ENCODE peak calls at places on chromosomes 12 and 14, in six cellular contexts. V is mammary epithelial cell, B is colonic mucosa, X is GM12878, M is mesenchymal stem cell, R is mesendoderm. T is an unnamed sample.

GRCh38 chr12:113674996-113675395 is 203.3 kb upstream of the LHX5 start:
- DNase-seq in V (no peak), B (no peak), X (no peak), M (no peak), R (no peak), T (no peak)

GRCh38 chr12:132575661-132576060 is 34.7 kb downstream of the LRCOL1 start:
- DNase-seq in V (no peak), B (no peak), X (no peak), M (no peak), R (no peak), T (no peak)

GRCh38 chr14:97282210-97282609 is 485.0 kb downstream of the VRK1 start:
- DNase-seq in V (no peak), B (no peak), X (no peak), M (no peak), R (no peak), T (no peak)

GRCh38 chr12:73973486-73973885 is 564.1 kb upstream of the ATXN7L3B start:
- DNase-seq in V (no peak), B (no peak), X (no peak), M (no peak), R (no peak), T (no peak)

GRCh38 chr12:4112290-4112689 is 161.3 kb upstream of the CCND2 start:
- DNase-seq in V (no peak), B (no peak), X (peak; percentile 53), M (no peak), R (no peak), T (no peak)

GRCh38 chr12:56160160-56160763 is 2.1 kb downstream of the MYL6 start:
- DNase-seq in V (peak; percentile 54), B (no peak), X (no peak), M (peak; percentile 43), R (peak; percentile 21), T (peak; percentile 64)

GRCh38 chr12:96046543-96047137 is 11.3 kb upstream of the LTA4H start:
- DNase-seq in V (no peak), B (no peak), X (no peak), M (peak; percentile 26), R (no peak), T (no peak)

GRCh38 chr14:22151091-22151490 is 437.9 kb downstream of the DAD1 start:
- DNase-seq in V (no peak), B (no peak), X (no peak), M (no peak), R (no peak), T (no peak)

GRCh38 chr12:28961948-28962384 is 187.1 kb upstream of the FAR2 start:
- DNase-seq in V (peak; percentile 46), B (no peak), X (no peak), M (no peak), R (no peak), T (no peak)

DNA sequence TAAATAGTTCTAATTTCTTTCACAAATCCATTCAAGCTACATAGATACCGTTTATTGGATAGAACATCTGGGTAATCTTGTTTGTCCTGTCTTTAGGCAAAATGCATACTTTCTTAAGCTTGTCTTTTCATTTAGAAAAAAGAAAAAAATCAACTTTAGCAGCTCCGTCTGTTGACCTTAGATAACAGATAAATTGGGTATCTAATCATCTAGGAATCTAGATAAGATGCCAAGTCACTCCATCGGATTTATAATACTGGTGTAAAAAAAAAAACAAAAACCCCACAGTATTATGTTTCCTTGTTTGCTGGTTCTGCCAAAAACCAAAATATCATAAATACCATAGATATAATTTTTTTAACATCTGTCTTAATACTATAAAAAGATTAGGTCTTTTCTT is 82.8 kb downstream of the ANO6 start:
- DNase-seq in V (no peak), B (no peak), X (no peak), M (no peak), R (peak; percentile 54), T (no peak)
- H3K9ac ChIP-seq in V (no peak overlapping the region), B (no peak overlapping the region), X (no peak overlapping the region), M (peak overlapping the region; percentile 22), R (no peak overlapping the region), T (no peak overlapping the region)

GRCh38 chr14:105282098-105282725 is 18.6 kb downstream of the BRF1 start:
- DNase-seq in V (no peak), B (no peak), X (no peak), M (no peak), R (no peak), T (peak; percentile 68)
- H3K9ac ChIP-seq in V (no peak overlapping the region), B (no peak overlapping the region), X (no peak overlapping the region), M (no peak overlapping the region), R (no peak overlapping the region), T (no peak overlapping the region)

GRCh38 chr12:62371661-62372060 is 95.0 kb upstream of the MON2 start:
- DNase-seq in V (no peak), B (no peak), X (no peak), M (no peak), R (no peak), T (no peak)
- H3K9ac ChIP-seq in V (no peak overlapping the region), B (no peak overlapping the region), X (no peak overlapping the region), M (no peak overlapping the region), R (no peak overlapping the region), T (no peak overlapping the region)

DNA sequence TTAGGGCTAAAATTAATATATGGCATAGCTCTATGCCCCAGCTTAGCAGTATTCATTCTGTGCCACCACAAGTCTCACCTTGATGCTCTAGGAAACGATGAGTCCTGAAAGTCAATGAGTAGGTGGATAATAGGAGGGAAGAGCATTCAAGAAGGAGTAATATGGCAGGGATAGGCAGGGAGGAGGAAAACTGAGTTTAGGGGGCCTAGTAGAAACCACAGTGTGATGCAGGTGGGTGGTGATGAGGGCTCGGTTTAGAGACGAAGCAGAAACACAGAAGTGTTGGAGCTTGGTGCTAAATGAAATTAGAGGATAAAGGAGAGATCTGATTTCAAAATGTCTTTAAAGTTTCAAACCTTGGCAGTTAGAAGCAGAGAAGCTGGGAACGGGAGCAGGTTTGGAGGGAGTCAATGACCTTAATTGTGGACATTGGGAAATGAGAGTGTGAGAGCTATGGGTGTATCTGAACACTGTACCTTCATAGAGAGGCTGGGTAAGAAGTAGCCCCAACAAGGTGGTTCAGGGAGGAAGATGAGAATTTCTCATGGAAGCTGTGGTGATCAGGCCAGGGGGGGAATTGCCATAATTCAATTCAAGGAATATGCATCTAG is 144.7 kb upstream of the CPSF6 start:
- DNase-seq in V (no peak), B (no peak), X (no peak), M (no peak), R (no peak), T (no peak)
- H3K9ac ChIP-seq in V (no peak overlapping the region), B (no peak overlapping the region), X (no peak overlapping the region), M (no peak overlapping the region), R (no peak overlapping the region), T (no peak overlapping the region)

GRCh38 chr12:126432780-126433179 is 1367.5 kb downstream of the AACS start:
- DNase-seq in V (no peak), B (no peak), X (no peak), M (no peak), R (no peak), T (no peak)
- H3K9ac ChIP-seq in V (no peak overlapping the region), B (no peak overlapping the region), X (no peak overlapping the region), M (no peak overlapping the region), R (no peak overlapping the region), T (no peak overlapping the region)

DNA sequence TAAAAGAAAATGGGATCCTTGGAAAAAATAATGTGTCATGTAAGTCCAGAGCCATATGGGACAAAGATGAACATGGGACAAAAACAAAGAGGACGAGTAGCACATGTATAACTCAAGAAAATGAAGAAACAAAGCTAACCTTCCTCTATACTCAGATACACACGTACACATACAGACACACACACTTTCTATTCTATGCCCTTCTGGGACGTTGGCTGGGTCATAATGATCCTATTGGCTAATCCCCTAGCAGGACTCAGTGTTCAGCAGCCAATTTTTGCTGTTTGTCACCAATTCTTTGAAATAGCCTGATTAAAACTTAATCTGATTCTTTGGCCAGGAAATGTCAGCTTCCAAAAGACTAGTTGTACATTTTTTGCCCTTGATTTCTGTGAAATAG is 189.4 kb upstream of the FOXG1 start:
- DNase-seq in V (no peak), B (no peak), X (no peak), M (no peak), R (no peak), T (no peak)
- H3K9ac ChIP-seq in V (peak overlapping the region; percentile 2), B (no peak overlapping the region), X (no peak overlapping the region), M (no peak overlapping the region), R (no peak overlapping the region), T (no peak overlapping the region)

DNA sequence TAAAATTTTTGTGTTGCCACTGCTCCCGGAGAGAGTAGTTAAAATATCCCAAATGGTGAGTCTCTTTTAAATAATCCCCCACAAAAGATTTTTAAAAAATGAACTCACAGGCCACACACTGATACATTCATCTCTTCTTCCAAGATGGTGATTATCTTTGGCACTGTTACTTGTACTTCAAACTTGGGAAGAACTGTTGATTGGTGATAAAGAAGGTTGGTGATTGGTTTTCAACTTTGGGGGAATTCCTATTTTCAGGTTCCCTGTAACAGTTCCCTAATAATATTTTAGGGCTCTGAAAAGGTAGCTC is 6.6 kb downstream of the A2M start:
- DNase-seq in V (no peak), B (no peak), X (no peak), M (no peak), R (no peak), T (no peak)
- H3K9ac ChIP-seq in V (no peak overlapping the region), B (no peak overlapping the region), X (no peak overlapping the region), M (no peak overlapping the region), R (no peak overlapping the region), T (no peak overlapping the region)

GRCh38 chr14:90429236-90429635 is 32.4 kb downstream of the CALM1 start:
- DNase-seq in V (no peak), B (no peak), X (no peak), M (no peak), R (no peak), T (no peak)

GRCh38 chr14:90428676-90429075 is 31.8 kb downstream of the CALM1 start:
- DNase-seq in V (no peak), B (no peak), X (no peak), M (no peak), R (no peak), T (no peak)

GRCh38 chr14:90426663-90427062 is 29.8 kb downstream of the CALM1 start:
- DNase-seq in V (no peak), B (peak; percentile 32), X (no peak), M (peak; percentile 15), R (no peak), T (no peak)

GRCh38 chr14:90429764-90430163 is 32.9 kb downstream of the CALM1 start:
- DNase-seq in V (no peak), B (no peak), X (no peak), M (no peak), R (no peak), T (no peak)

DNA sequence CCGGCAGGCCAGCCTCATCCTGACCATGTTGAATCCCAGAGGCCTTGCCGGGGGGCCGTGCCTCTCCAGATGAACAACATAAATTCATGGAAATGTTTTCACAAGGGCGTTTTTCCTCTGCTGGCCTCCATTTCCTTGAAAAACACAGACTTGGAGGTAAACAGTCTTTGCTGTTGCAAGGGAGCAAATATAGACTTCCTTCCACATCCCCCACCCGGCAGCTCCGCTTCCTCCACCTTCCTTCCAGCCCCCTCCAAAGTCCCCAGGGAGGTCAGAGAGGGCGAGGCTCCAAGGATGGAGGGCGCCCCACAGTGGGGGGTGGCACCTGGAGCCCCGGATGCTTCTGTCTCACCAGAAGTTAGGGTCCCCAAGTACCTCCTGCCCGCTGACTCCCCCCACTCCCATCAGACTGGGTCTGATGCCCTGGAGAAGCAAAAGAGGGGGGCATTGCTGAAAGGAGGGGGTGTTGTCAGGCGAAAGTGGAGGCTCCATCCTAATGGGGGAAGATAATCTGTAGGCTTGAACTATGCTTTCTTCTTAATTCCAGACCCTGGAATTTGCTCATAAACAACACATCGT is 31.1 kb downstream of the CALM1 start:
- DNase-seq in V (no peak), B (no peak), X (no peak), M (no peak), R (no peak), T (no peak)
- H3K9ac ChIP-seq in V (no peak overlapping the region), B (no peak overlapping the region), X (no peak overlapping the region), M (no peak overlapping the region), R (no peak overlapping the region), T (no peak overlapping the region)

T was measured in endodermal cell.